ENCODE peak calls at places on chromosomes 3 and 15, in six cellular contexts. K is astrocyte; S is psoas muscle; W is CD8-positive, alpha-beta T cell; J is H9; E is heart left ventricle. O is an unnamed sample.

GRCh38 chr3:32453346-32453745 is 49.3 kb downstream of the CMTM6 start:
- DNase-seq in K (peak; percentile 81), S (no peak), W (no peak), J (no peak), E (no peak), O (no peak)

GRCh38 chr15:73240864-73241499 is 127.8 kb downstream of the HCN4 start:
- DNase-seq in K (peak; percentile 32), S (peak; percentile 47), W (peak; percentile 72), J (peak; percentile 64), E (peak; percentile 55), O (peak; percentile 53)

GRCh38 chr3:126267169-126267975 is 87.0 kb upstream of the ALDH1L1 start:
- DNase-seq in K (peak; percentile 87), S (peak; percentile 79), W (no peak), J (peak; percentile 86), E (peak; percentile 82), O (no peak)

GRCh38 chr3:175456496-175456895 is 597.4 kb downstream of the NAALADL2 start:
- DNase-seq in K (peak; percentile 39), S (no peak), W (no peak), J (no peak), E (no peak), O (no peak)

GRCh38 chr3:56704706-56705105 is 21.6 kb upstream of the TASOR start:
- DNase-seq in K (no peak), S (no peak), W (no peak), J (no peak), E (no peak), O (no peak)

GRCh38 chr3:14235896-14236295 is 57.3 kb downstream of the LSM3 start:
- DNase-seq in K (no peak), S (no peak), W (no peak), J (no peak), E (peak; percentile 92), O (no peak)

GRCh38 chr15:89118481-89118989 is 30.3 kb downstream of the ABHD2 start:
- DNase-seq in K (no peak), S (no peak), W (no peak), J (no peak), E (no peak), O (no peak)

GRCh38 chr3:15685927-15686326 is 84.4 kb downstream of the BTD start:
- DNase-seq in K (no peak), S (no peak), W (no peak), J (no peak), E (no peak), O (no peak)

GRCh38 chr15:70353606-70354259 is 256.0 kb upstream of the TLE3 start:
- DNase-seq in K (no peak), S (no peak), W (no peak), J (no peak), E (no peak), O (no peak)

GRCh38 chr3:153028336-153028735 is 133.7 kb upstream of the RAP2B start:
- DNase-seq in K (peak; percentile 34), S (no peak), W (no peak), J (no peak), E (no peak), O (no peak)

GRCh38 chr15:64251121-64251520 is 88.3 kb upstream of the PPIB start:
- DNase-seq in K (peak; percentile 79), S (no peak), W (no peak), J (no peak), E (no peak), O (no peak)

GRCh38 chr3:32951410-32951811 is at the start of gene CCR4:
- DNase-seq in K (no peak), S (no peak), W (peak; percentile 26), J (no peak), E (no peak), O (peak; percentile 48)

GRCh38 chr15:73573572-73573971 is 59.6 kb downstream of the NPTN start:
- DNase-seq in K (peak; percentile 23), S (no peak), W (no peak), J (no peak), E (peak; percentile 46), O (no peak)

GRCh38 chr15:45539680-45540079 is 17.1 kb upstream of the SLC30A4 start:
- DNase-seq in K (no peak), S (no peak), W (no peak), J (no peak), E (no peak), O (no peak)

GRCh38 chr15:56053046-56053400 is 59.6 kb upstream of the NEDD4 start:
- DNase-seq in K (no peak), S (no peak), W (no peak), J (no peak), E (no peak), O (no peak)
- TF ChIP-seq CTCF in K (no peak), S (no peak), W (peak; percentile 57), J (peak; percentile 15), E (no peak), O (no peak)

DNA sequence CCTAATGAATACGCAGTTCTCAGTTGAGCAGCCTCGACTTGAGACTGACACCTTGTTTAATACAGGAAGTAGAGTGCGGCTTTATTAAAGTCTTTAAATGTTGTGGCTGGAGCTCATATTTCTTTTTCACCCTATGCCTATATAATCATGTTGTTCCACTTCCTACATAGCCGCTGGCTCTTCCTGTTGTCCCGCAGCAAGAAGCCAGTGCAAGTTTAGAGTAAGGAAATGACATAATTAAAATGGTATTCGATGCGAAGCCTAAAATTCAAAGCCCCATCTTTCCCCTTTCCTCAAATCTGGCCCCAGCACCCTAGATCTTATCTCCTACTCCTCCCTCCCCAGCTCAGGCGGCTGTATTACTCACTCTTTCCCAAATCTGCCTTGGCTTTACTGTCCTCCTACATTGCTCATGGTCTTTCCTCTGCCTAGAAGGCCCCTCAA is 7.5 kb upstream of the PHLDB2 start:
- DNase-seq in K (peak; percentile 88), S (no peak), W (no peak), J (no peak), E (peak; percentile 39), O (no peak)
- H3K27ac ChIP-seq in K (peak overlapping the region; percentile 55), S (peak overlapping the region; percentile 30), W (no peak overlapping the region), J (no peak overlapping the region), E (no peak overlapping the region), O (no peak overlapping the region)

GRCh38 chr15:27175479-27176153 is 204.6 kb downstream of the GABRG3 start:
- DNase-seq in K (no peak), S (no peak), W (no peak), J (peak; percentile 56), E (no peak), O (no peak)

GRCh38 chr15:27176785-27177406 is 205.9 kb downstream of the GABRG3 start:
- DNase-seq in K (peak; percentile 30), S (no peak), W (no peak), J (no peak), E (no peak), O (no peak)

GRCh38 chr15:27183182-27183581 is 212.2 kb downstream of the GABRG3 start:
- DNase-seq in K (no peak), S (no peak), W (no peak), J (no peak), E (no peak), O (no peak)

GRCh38 chr15:27179789-27180188 is 208.8 kb downstream of the GABRG3 start:
- DNase-seq in K (no peak), S (no peak), W (no peak), J (no peak), E (no peak), O (no peak)
- H3K9me3 ChIP-seq in K (peaks cover 12% of the 10 kb centered on the region), S (peaks cover 16% of the 10 kb centered on the region), W (peaks cover 4% of the 10 kb centered on the region), J (peaks cover 16% of the 10 kb centered on the region), E (peaks cover 14% of the 10 kb centered on the region), O (peaks cover 12% of the 10 kb centered on the region)

GRCh38 chr15:29978411-29979382 is 104.1 kb upstream of the GOLGA8J start:
- DNase-seq in K (no peak), S (no peak), W (no peak), J (no peak), E (no peak), O (no peak)
- TF ChIP-seq CTCF in K (no peak), S (no peak), W (no peak), J (no peak), E (no peak), O (no peak)

GRCh38 chr3:194275231-194275671 is 75.9 kb downstream of the CPN2 start:
- DNase-seq in K (no peak), S (no peak), W (no peak), J (peak; percentile 30), E (peak; percentile 15), O (peak; percentile 28)
- H3K27ac ChIP-seq in K (no peak overlapping the region), S (peak overlapping the region; percentile 13), W (no peak overlapping the region), J (no peak overlapping the region), E (no peak overlapping the region), O (no peak overlapping the region)

GRCh38 chr15:25173241-25174028 is 218.6 kb downstream of the SNRPN start:
- DNase-seq in K (no peak), S (peak; percentile 1), W (peak; percentile 1), J (peak; percentile 7), E (peak; percentile 18), O (no peak)

GRCh38 chr15:25170781-25171110 is 216.0 kb downstream of the SNRPN start:
- DNase-seq in K (no peak), S (no peak), W (no peak), J (peak; percentile 6), E (no peak), O (no peak)

GRCh38 chr15:25171111-25171811 is 216.5 kb downstream of the SNRPN start:
- DNase-seq in K (no peak), S (peak; percentile 5), W (no peak), J (peak; percentile 11), E (peak; percentile 15), O (peak; percentile 24)

GRCh38 chr15:25172691-25173090 is 217.9 kb downstream of the SNRPN start:
- DNase-seq in K (no peak), S (no peak), W (peak; percentile 1), J (no peak), E (peak; percentile 4), O (no peak)

GRCh38 chr15:25171856-25172687 is 217.3 kb downstream of the SNRPN start:
- DNase-seq in K (no peak), S (peak; percentile 7), W (no peak), J (peak; percentile 14), E (peak; percentile 16), O (peak; percentile 22)
- H3K9me3 ChIP-seq in K (peaks cover 27% of the 10 kb centered on the region), S (peaks cover 17% of the 10 kb centered on the region), W (no peaks in the 10 kb centered on the region), J (peaks cover 58% of the 10 kb centered on the region), E (peaks cover 38% of the 10 kb centered on the region), O (peaks cover 45% of the 10 kb centered on the region)